ENCODE peak calls at places on chromosomes 7 and 10, in nine cellular contexts. C is stomach; U is CD8-positive, alpha-beta memory T cell; W is vagina; M is prostate gland; K is esophagus muscularis mucosa; H is cardiac muscle cell; T is left ventricle myocardium inferior; D is CD4-positive, alpha-beta T cell. P is an unnamed sample. For H3K27me3 and H3K9me3, the result is how much of the 10 kb centered on the place peaks cover.

GRCh38 chr7:17195576-17195975 is 102.9 kb upstream of the AHR start:
- DNase-seq in C (no peak), U (no peak), W (no peak), M (no peak), K (no peak), H (no peak), T (no peak), D (no peak), P (no peak)

GRCh38 chr10:11179231-11180105 is 161.8 kb downstream of the CELF2 start:
- DNase-seq in C (no peak), U (no peak), W (peak), M (no peak), K (no peak), H (no peak), T (no peak), D (no peak), P (no peak)

GRCh38 chr10:114821915-114822770 is 563 bp downstream of the FHIP2A start:
- DNase-seq in C (peak), U (peak), W (no peak), M (peak), K (no peak), H (peak), T (peak), D (peak), P (peak)

GRCh38 chr10:80473692-80474596 is 19.8 kb downstream of the TSPAN14 start:
- DNase-seq in C (no peak), U (no peak), W (no peak), M (no peak), K (no peak), H (no peak), T (no peak), D (no peak), P (no peak)

GRCh38 chr10:90222372-90222771 is 521.0 kb downstream of the KIF20B start:
- DNase-seq in C (no peak), U (no peak), W (no peak), M (no peak), K (no peak), H (no peak), T (no peak), D (no peak), P (no peak)

GRCh38 chr7:128431221-128431620 is 21.4 kb upstream of the IMPDH1 start:
- DNase-seq in C (peak), U (no peak), W (no peak), M (no peak), K (no peak), H (no peak), T (no peak), D (no peak), P (no peak)

GRCh38 chr10:80164596-80164995 is 32.1 kb downstream of the PLAC9 start:
- DNase-seq in C (no peak), U (no peak), W (no peak), M (no peak), K (no peak), H (no peak), T (no peak), D (no peak), P (no peak)

GRCh38 chr10:60466267-60467201 is 76.9 kb upstream of the ANK3 start:
- DNase-seq in C (no peak), U (no peak), W (no peak), M (no peak), K (no peak), H (no peak), T (no peak), D (no peak), P (no peak)

GRCh38 chr7:94265456-94265855 is 129.2 kb upstream of the COL1A2 start:
- DNase-seq in C (no peak), U (no peak), W (no peak), M (no peak), K (no peak), H (no peak), T (no peak), D (no peak), P (no peak)

GRCh38 chr7:45943986-45944385 is 22.9 kb upstream of the IGFBP3 start:
- DNase-seq in C (no peak), U (no peak), W (no peak), M (no peak), K (no peak), H (no peak), T (no peak), D (no peak), P (no peak)

GRCh38 chr10:27242951-27243551 is 2.5 kb upstream of the ACBD5 start:
- DNase-seq in C (peak), U (peak), W (no peak), M (peak), K (no peak), H (peak), T (peak), D (peak), P (peak)

GRCh38 chr7:13551503-13551902 is 438.0 kb downstream of the ETV1 start:
- DNase-seq in C (no peak), U (no peak), W (no peak), M (no peak), K (no peak), H (no peak), T (no peak), D (no peak), P (no peak)

GRCh38 chr7:105209870-105210269 is 178.9 kb downstream of the SRPK2 start:
- DNase-seq in C (no peak), U (no peak), W (no peak), M (no peak), K (no peak), H (no peak), T (no peak), D (no peak), P (no peak)

GRCh38 chr7:63899691-63900393 is 98.8 kb upstream of the ZNF722 start:
- DNase-seq in C (no peak), U (peak), W (no peak), M (peak), K (peak), H (no peak), T (peak), D (peak), P (peak)

GRCh38 chr7:90552521-90552920 is 43.6 kb upstream of the CDK14 start:
- DNase-seq in C (no peak), U (no peak), W (no peak), M (no peak), K (no peak), H (no peak), T (no peak), D (no peak), P (no peak)

GRCh38 chr10:123595661-123596060 is 70.5 kb upstream of the GPR26 start:
- DNase-seq in C (no peak), U (no peak), W (peak), M (no peak), K (no peak), H (no peak), T (no peak), D (no peak), P (no peak)

GRCh38 chr7:1255817-1256340 is 23.2 kb downstream of the UNCX start:
- DNase-seq in C (no peak), U (no peak), W (no peak), M (no peak), K (no peak), H (no peak), T (no peak), D (no peak), P (no peak)

GRCh38 chr7:17546206-17546998 is 247.9 kb downstream of the AHR start:
- DNase-seq in C (no peak), U (no peak), W (no peak), M (no peak), K (no peak), H (no peak), T (no peak), D (no peak), P (no peak)

GRCh38 chr10:69641261-69641980 is 11.4 kb downstream of the FAM241B start:
- DNase-seq in C (no peak), U (no peak), W (no peak), M (no peak), K (no peak), H (no peak), T (no peak), D (no peak), P (no peak)

GRCh38 chr7:92633211-92633906 is 43.2 kb upstream of the FAM133B start:
- DNase-seq in C (no peak), U (no peak), W (no peak), M (peak), K (no peak), H (no peak), T (no peak), D (peak), P (no peak)

GRCh38 chr7:120273476-120273975 is 551 bp downstream of the KCND2 start:
- DNase-seq in C (no peak), U (no peak), W (no peak), M (no peak), K (no peak), H (peak), T (peak), D (no peak), P (peak)

GRCh38 chr7:1575809-1576208 is 6.0 kb upstream of the PSMG3 start:
- DNase-seq in C (no peak), U (no peak), W (no peak), M (no peak), K (no peak), H (no peak), T (no peak), D (no peak), P (no peak)

GRCh38 chr10:100806356-100806645 is 60.9 kb downstream of the PAX2 start:
- DNase-seq in C (no peak), U (no peak), W (no peak), M (no peak), K (no peak), H (no peak), T (no peak), D (no peak), P (no peak)
- H3K27me3 ChIP-seq in C (half or more), U (under half), W (under half), M (under half), K (under half), H (under half), T (half or more), D (half or more), P (under half)

GRCh38 chr10:130792096-130792845 is 519.2 kb downstream of the TCERG1L start:
- DNase-seq in C (no peak), U (no peak), W (no peak), M (no peak), K (no peak), H (no peak), T (no peak), D (no peak), P (no peak)

GRCh38 chr10:130787821-130788220 is 523.7 kb downstream of the TCERG1L start:
- DNase-seq in C (no peak), U (no peak), W (no peak), M (no peak), K (no peak), H (no peak), T (no peak), D (no peak), P (no peak)

GRCh38 chr10:130786365-130786966 is 525.1 kb downstream of the TCERG1L start:
- DNase-seq in C (no peak), U (no peak), W (no peak), M (no peak), K (no peak), H (no peak), T (no peak), D (no peak), P (no peak)

GRCh38 chr10:130787252-130787651 is 524.3 kb downstream of the TCERG1L start:
- DNase-seq in C (no peak), U (no peak), W (no peak), M (peak), K (no peak), H (no peak), T (no peak), D (no peak), P (no peak)

GRCh38 chr10:130790339-130790738 is 521.2 kb downstream of the TCERG1L start:
- DNase-seq in C (no peak), U (no peak), W (no peak), M (no peak), K (no peak), H (no peak), T (no peak), D (no peak), P (no peak)
- H3K9me3 ChIP-seq in C (under half), U (under half), W (under half), M (under half), K (under half), H (under half), T (under half), D (under half), P (under half)

DNA sequence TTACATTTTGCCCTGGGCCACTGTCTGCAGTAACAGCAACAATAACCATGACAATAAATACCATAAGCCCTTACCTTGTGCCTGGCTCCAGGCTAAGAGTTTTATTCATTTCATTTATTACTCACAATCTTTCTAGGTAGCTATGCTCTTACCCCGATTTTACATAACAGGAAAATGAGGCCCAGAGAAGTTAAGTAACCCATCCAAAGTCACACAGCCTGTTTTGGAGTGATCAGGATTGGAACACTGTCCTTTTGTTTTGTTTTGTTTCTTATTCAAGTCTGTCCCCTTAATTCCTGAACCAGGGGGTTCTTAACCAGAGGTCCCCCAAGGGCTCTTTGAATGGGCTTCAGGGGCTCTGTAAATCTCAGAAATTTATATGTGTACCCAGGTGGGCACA is 4.2 kb upstream of the LBX1 start:
- DNase-seq in C (no peak), U (no peak), W (no peak), M (no peak), K (no peak), H (no peak), T (no peak), D (no peak), P (no peak)
- H3K27me3 ChIP-seq in C (half or more), U (half or more), W (under half), M (half or more), K (half or more), H (half or more), T (half or more), D (half or more), P (under half)

GRCh38 chr7:158257516-158258410 is 329.9 kb downstream of the PTPRN2 start:
- DNase-seq in C (no peak), U (no peak), W (no peak), M (no peak), K (no peak), H (no peak), T (no peak), D (no peak), P (no peak)
- H3K9me3 ChIP-seq in C (under half), U (under half), W (under half), M (under half), K (under half), H (under half), T (under half), D (under half), P (under half)

DNA sequence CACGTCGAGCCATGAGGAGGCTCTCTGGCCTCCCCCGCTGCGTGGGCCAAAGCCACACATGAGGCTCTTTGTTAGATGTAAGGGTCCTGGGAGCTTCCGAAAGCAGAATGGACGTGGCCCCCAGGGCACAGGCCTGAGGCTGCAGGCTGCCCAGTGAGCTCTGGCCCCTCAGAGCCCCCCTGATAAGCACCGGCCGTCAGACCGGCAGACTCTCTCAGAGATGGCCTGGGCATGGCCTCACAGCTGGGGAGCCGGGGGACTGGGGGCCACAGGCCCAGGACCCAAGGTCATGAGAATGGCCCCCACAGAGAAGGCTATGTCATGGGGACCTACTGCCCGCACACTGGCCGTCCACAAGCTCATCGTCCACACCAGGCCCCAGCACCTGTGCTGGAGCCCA is 31.7 kb upstream of the ADGRA1 start:
- DNase-seq in C (no peak), U (no peak), W (no peak), M (no peak), K (no peak), H (no peak), T (no peak), D (no peak), P (no peak)
- H3K27me3 ChIP-seq in C (under half), U (under half), W (under half), M (under half), K (under half), H (under half), T (half or more), D (under half), P (under half)

DNA sequence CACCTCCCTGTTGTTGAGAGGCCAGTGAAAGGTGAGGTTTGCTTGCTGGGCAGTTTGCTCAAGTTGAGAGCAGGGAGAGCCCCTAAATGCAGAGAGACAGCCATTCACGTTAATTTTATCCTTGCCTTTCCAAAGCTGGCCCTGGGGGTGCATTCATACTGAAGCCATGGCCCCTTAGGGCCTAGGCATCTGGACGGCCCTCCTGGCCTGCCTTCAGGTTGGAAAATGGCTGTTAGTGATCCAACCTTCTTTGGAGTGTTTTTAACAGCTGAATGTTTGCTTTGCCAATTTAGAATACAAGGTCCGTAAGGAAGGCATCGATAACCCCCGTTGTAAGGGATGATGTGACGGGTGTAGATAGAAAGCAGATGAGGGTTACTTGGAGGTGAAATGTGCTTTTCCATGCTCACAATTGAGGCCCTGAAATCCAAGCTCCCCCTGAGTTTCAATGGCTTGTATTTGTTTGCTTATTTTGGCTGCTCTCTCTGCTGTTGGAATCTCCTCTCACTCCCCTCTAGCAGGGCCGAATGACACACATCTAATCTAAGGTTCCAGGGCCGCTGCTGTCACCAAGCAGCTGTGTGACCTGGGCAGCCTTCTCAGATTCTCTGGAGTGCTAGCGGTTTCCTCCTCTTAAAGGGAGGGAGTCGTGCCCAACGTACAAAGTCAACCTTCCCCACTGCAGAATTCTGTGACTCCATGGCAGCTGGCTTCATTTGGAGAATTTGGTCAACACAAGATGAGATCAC is 171.7 kb upstream of the MKI67 start:
- DNase-seq in C (no peak), U (no peak), W (no peak), M (no peak), K (no peak), H (peak), T (no peak), D (no peak), P (no peak)
- H3K9me3 ChIP-seq in C (under half), U (under half), W (under half), M (under half), K (under half), H (under half), T (under half), D (under half), P (under half)